ENCODE peak calls at places on chromosome 17, in seven cellular contexts. One of them, this sample, is unnamed.

GRCh38 chr17:76272541-76273434 is 7.6 kb downstream of the UBALD2 start:
- DNase-seq in activated effector memory CD4-positive, alpha-beta T cell treated with Interleukin-2 at 50 U/mL for 16 hours: no peak
- DNase-seq in brain microvascular endothelial cell: no peak
- DNase-seq in NCI-H1694 treated with DMSO at 0.1 percent for 48 hours: no peak
- DNase-seq in body of pancreas: peak
- DNase-seq in omental fat pad: no peak
- DNase-seq in AG09319: no peak
- DNase-seq in this sample: no peak

GRCh38 chr17:44956998-44957981 is 9.7 kb upstream of the KIF18B start:
- DNase-seq in activated effector memory CD4-positive, alpha-beta T cell treated with Interleukin-2 at 50 U/mL for 16 hours: no peak
- DNase-seq in brain microvascular endothelial cell: no peak
- DNase-seq in NCI-H1694 treated with DMSO at 0.1 percent for 48 hours: no peak
- DNase-seq in body of pancreas: no peak
- DNase-seq in omental fat pad: no peak
- DNase-seq in AG09319: no peak
- DNase-seq in this sample: no peak

GRCh38 chr17:73940511-73940910 is 263.0 kb upstream of the RPL38 start:
- DNase-seq in activated effector memory CD4-positive, alpha-beta T cell treated with Interleukin-2 at 50 U/mL for 16 hours: no peak
- DNase-seq in brain microvascular endothelial cell: no peak
- DNase-seq in NCI-H1694 treated with DMSO at 0.1 percent for 48 hours: no peak
- DNase-seq in body of pancreas: no peak
- DNase-seq in omental fat pad: no peak
- DNase-seq in AG09319: no peak
- DNase-seq in this sample: no peak

GRCh38 chr17:27545562-27546229 is 85.3 kb upstream of the LGALS9 start:
- DNase-seq in activated effector memory CD4-positive, alpha-beta T cell treated with Interleukin-2 at 50 U/mL for 16 hours: no peak
- DNase-seq in brain microvascular endothelial cell: no peak
- DNase-seq in NCI-H1694 treated with DMSO at 0.1 percent for 48 hours: peak
- DNase-seq in body of pancreas: peak
- DNase-seq in omental fat pad: no peak
- DNase-seq in AG09319: no peak
- DNase-seq in this sample: peak

GRCh38 chr17:74686761-74687160 is 26.0 kb downstream of the CD300LF start:
- DNase-seq in activated effector memory CD4-positive, alpha-beta T cell treated with Interleukin-2 at 50 U/mL for 16 hours: no peak
- DNase-seq in brain microvascular endothelial cell: no peak
- DNase-seq in NCI-H1694 treated with DMSO at 0.1 percent for 48 hours: no peak
- DNase-seq in body of pancreas: peak
- DNase-seq in omental fat pad: no peak
- DNase-seq in AG09319: no peak
- DNase-seq in this sample: no peak

GRCh38 chr17:13593757-13594156 is 8.0 kb downstream of the HS3ST3A1 start:
- DNase-seq in activated effector memory CD4-positive, alpha-beta T cell treated with Interleukin-2 at 50 U/mL for 16 hours: no peak
- DNase-seq in brain microvascular endothelial cell: no peak
- DNase-seq in NCI-H1694 treated with DMSO at 0.1 percent for 48 hours: no peak
- DNase-seq in body of pancreas: no peak
- DNase-seq in omental fat pad: no peak
- DNase-seq in AG09319: peak
- DNase-seq in this sample: no peak

GRCh38 chr17:28189667-28190066 is 129.3 kb upstream of the TMEM97 start:
- DNase-seq in activated effector memory CD4-positive, alpha-beta T cell treated with Interleukin-2 at 50 U/mL for 16 hours: no peak
- DNase-seq in brain microvascular endothelial cell: no peak
- DNase-seq in NCI-H1694 treated with DMSO at 0.1 percent for 48 hours: no peak
- DNase-seq in body of pancreas: no peak
- DNase-seq in omental fat pad: no peak
- DNase-seq in AG09319: no peak
- DNase-seq in this sample: no peak

GRCh38 chr17:80866050-80866793 is 125.4 kb upstream of the CHMP6 start:
- DNase-seq in activated effector memory CD4-positive, alpha-beta T cell treated with Interleukin-2 at 50 U/mL for 16 hours: peak
- DNase-seq in brain microvascular endothelial cell: peak
- DNase-seq in NCI-H1694 treated with DMSO at 0.1 percent for 48 hours: peak
- DNase-seq in body of pancreas: peak
- DNase-seq in omental fat pad: peak
- DNase-seq in AG09319: peak
- DNase-seq in this sample: no peak

GRCh38 chr17:38605852-38606645 is at the start of gene SRCIN1:
- DNase-seq in activated effector memory CD4-positive, alpha-beta T cell treated with Interleukin-2 at 50 U/mL for 16 hours: peak
- DNase-seq in brain microvascular endothelial cell: no peak
- DNase-seq in NCI-H1694 treated with DMSO at 0.1 percent for 48 hours: peak
- DNase-seq in body of pancreas: peak
- DNase-seq in omental fat pad: no peak
- DNase-seq in AG09319: no peak
- DNase-seq in this sample: no peak

GRCh38 chr17:39235555-39236221 is 9.9 kb upstream of the STAC2 start:
- DNase-seq in activated effector memory CD4-positive, alpha-beta T cell treated with Interleukin-2 at 50 U/mL for 16 hours: peak
- DNase-seq in brain microvascular endothelial cell: peak
- DNase-seq in NCI-H1694 treated with DMSO at 0.1 percent for 48 hours: peak
- DNase-seq in body of pancreas: peak
- DNase-seq in omental fat pad: no peak
- DNase-seq in AG09319: no peak
- DNase-seq in this sample: no peak

GRCh38 chr17:64200080-64201042 is 62.7 kb downstream of the TEX2 start:
- DNase-seq in activated effector memory CD4-positive, alpha-beta T cell treated with Interleukin-2 at 50 U/mL for 16 hours: no peak
- DNase-seq in brain microvascular endothelial cell: no peak
- DNase-seq in NCI-H1694 treated with DMSO at 0.1 percent for 48 hours: no peak
- DNase-seq in body of pancreas: no peak
- DNase-seq in omental fat pad: no peak
- DNase-seq in AG09319: no peak
- DNase-seq in this sample: no peak

GRCh38 chr17:82236142-82236971 is 7.5 kb downstream of the SLC16A3 start:
- DNase-seq in activated effector memory CD4-positive, alpha-beta T cell treated with Interleukin-2 at 50 U/mL for 16 hours: peak
- DNase-seq in brain microvascular endothelial cell: no peak
- DNase-seq in NCI-H1694 treated with DMSO at 0.1 percent for 48 hours: peak
- DNase-seq in body of pancreas: peak
- DNase-seq in omental fat pad: no peak
- DNase-seq in AG09319: no peak
- DNase-seq in this sample: no peak

GRCh38 chr17:63039899-63040602 is 74.0 kb downstream of the TANC2 start:
- DNase-seq in activated effector memory CD4-positive, alpha-beta T cell treated with Interleukin-2 at 50 U/mL for 16 hours: no peak
- DNase-seq in brain microvascular endothelial cell: peak
- DNase-seq in NCI-H1694 treated with DMSO at 0.1 percent for 48 hours: no peak
- DNase-seq in body of pancreas: no peak
- DNase-seq in omental fat pad: no peak
- DNase-seq in AG09319: no peak
- DNase-seq in this sample: no peak

GRCh38 chr17:57875109-57876022 is 25.5 kb upstream of the MRPS23 start:
- DNase-seq in activated effector memory CD4-positive, alpha-beta T cell treated with Interleukin-2 at 50 U/mL for 16 hours: no peak
- DNase-seq in brain microvascular endothelial cell: peak
- DNase-seq in NCI-H1694 treated with DMSO at 0.1 percent for 48 hours: peak
- DNase-seq in body of pancreas: peak
- DNase-seq in omental fat pad: peak
- DNase-seq in AG09319: peak
- DNase-seq in this sample: peak

GRCh38 chr17:21019976-21020575 is 22.7 kb downstream of the USP22 start:
- DNase-seq in activated effector memory CD4-positive, alpha-beta T cell treated with Interleukin-2 at 50 U/mL for 16 hours: no peak
- DNase-seq in brain microvascular endothelial cell: no peak
- DNase-seq in NCI-H1694 treated with DMSO at 0.1 percent for 48 hours: peak
- DNase-seq in body of pancreas: peak
- DNase-seq in omental fat pad: no peak
- DNase-seq in AG09319: no peak
- DNase-seq in this sample: no peak

GRCh38 chr17:76414334-76415295 is 30.2 kb downstream of the SPHK1 start:
- DNase-seq in activated effector memory CD4-positive, alpha-beta T cell treated with Interleukin-2 at 50 U/mL for 16 hours: no peak
- DNase-seq in brain microvascular endothelial cell: no peak
- DNase-seq in NCI-H1694 treated with DMSO at 0.1 percent for 48 hours: peak
- DNase-seq in body of pancreas: peak
- DNase-seq in omental fat pad: no peak
- DNase-seq in AG09319: peak
- DNase-seq in this sample: no peak

GRCh38 chr17:27810211-27810901 is 10.0 kb upstream of the NOS2 start:
- DNase-seq in activated effector memory CD4-positive, alpha-beta T cell treated with Interleukin-2 at 50 U/mL for 16 hours: no peak
- DNase-seq in brain microvascular endothelial cell: no peak
- DNase-seq in NCI-H1694 treated with DMSO at 0.1 percent for 48 hours: no peak
- DNase-seq in body of pancreas: no peak
- DNase-seq in omental fat pad: no peak
- DNase-seq in AG09319: no peak
- DNase-seq in this sample: no peak

GRCh38 chr17:75273968-75274708 is 3.1 kb upstream of the MIF4GD start:
- DNase-seq in activated effector memory CD4-positive, alpha-beta T cell treated with Interleukin-2 at 50 U/mL for 16 hours: no peak
- DNase-seq in brain microvascular endothelial cell: peak
- DNase-seq in NCI-H1694 treated with DMSO at 0.1 percent for 48 hours: no peak
- DNase-seq in body of pancreas: no peak
- DNase-seq in omental fat pad: no peak
- DNase-seq in AG09319: no peak
- DNase-seq in this sample: peak

GRCh38 chr17:28862497-28862896 is 7.7 kb downstream of the ERAL1 start:
- DNase-seq in activated effector memory CD4-positive, alpha-beta T cell treated with Interleukin-2 at 50 U/mL for 16 hours: no peak
- DNase-seq in brain microvascular endothelial cell: no peak
- DNase-seq in NCI-H1694 treated with DMSO at 0.1 percent for 48 hours: no peak
- DNase-seq in body of pancreas: no peak
- DNase-seq in omental fat pad: no peak
- DNase-seq in AG09319: no peak
- DNase-seq in this sample: no peak

GRCh38 chr17:75808905-75809621 is 24.5 kb downstream of the UNK start:
- DNase-seq in activated effector memory CD4-positive, alpha-beta T cell treated with Interleukin-2 at 50 U/mL for 16 hours: no peak
- DNase-seq in brain microvascular endothelial cell: peak
- DNase-seq in NCI-H1694 treated with DMSO at 0.1 percent for 48 hours: no peak
- DNase-seq in body of pancreas: peak
- DNase-seq in omental fat pad: no peak
- DNase-seq in AG09319: peak
- DNase-seq in this sample: peak

GRCh38 chr17:61279476-61280145 is 120.0 kb upstream of the TBX2 start:
- DNase-seq in activated effector memory CD4-positive, alpha-beta T cell treated with Interleukin-2 at 50 U/mL for 16 hours: no peak
- DNase-seq in brain microvascular endothelial cell: no peak
- DNase-seq in NCI-H1694 treated with DMSO at 0.1 percent for 48 hours: no peak
- DNase-seq in body of pancreas: no peak
- DNase-seq in omental fat pad: no peak
- DNase-seq in AG09319: no peak
- DNase-seq in this sample: peak